ENCODE peak calls at places on chromosomes 7 and 10, in five cellular contexts. L is neuronal stem cell, V is IMR-90, H is H9, D is trophoblast cell. J is an unnamed sample.

GRCh38 chr10:11058965-11059364 is 41.3 kb downstream of the CELF2 start:
- DNase-seq in L (no peak), V (peak), H (no peak), D (no peak), J (peak)

GRCh38 chr10:89550509-89550908 is 15.1 kb upstream of the SLC16A12 start:
- DNase-seq in V (peak), L (no peak), D (no peak), H (no peak), J (no peak)

GRCh38 chr7:82655965-82656364 is 212.4 kb upstream of the CACNA2D1 start:
- DNase-seq in D (no peak), L (no peak), V (no peak), H (no peak), J (no peak)

GRCh38 chr10:29541826-29542225 is 92.9 kb downstream of the SVIL start:
- DNase-seq in D (no peak), V (no peak), H (no peak), L (no peak), J (no peak)

GRCh38 chr10:32239770-32240169 is 107.2 kb downstream of the EPC1 start:
- DNase-seq in V (peak), H (no peak), L (no peak), D (no peak), J (no peak)

GRCh38 chr10:103451871-103452713 is at the start of gene CALHM2:
- DNase-seq in D (peak), V (peak), L (peak), H (peak), J (peak)

GRCh38 chr10:114650831-114651230 is 7.2 kb downstream of the ABLIM1 start:
- DNase-seq in H (no peak), V (no peak), D (no peak), L (no peak), J (no peak)

GRCh38 chr10:104127411-104127810 is 5.4 kb downstream of the SFR1 start:
- DNase-seq in D (no peak), V (no peak), L (peak), H (peak), J (no peak)

GRCh38 chr7:113816639-113817038 is 102.2 kb downstream of the PPP1R3A start:
- DNase-seq in L (no peak), H (no peak), D (no peak), V (no peak), J (no peak)

GRCh38 chr7:12692035-12692434 is 4.6 kb downstream of the ARL4A start:
- DNase-seq in L (no peak), D (no peak), V (no peak), H (no peak), J (no peak)

GRCh38 chr7:46494026-46494425 is 573.0 kb upstream of the IGFBP3 start:
- DNase-seq in V (peak), H (no peak), D (peak), L (no peak), J (peak)

GRCh38 chr7:44396931-44397525 is 71.6 kb upstream of the CAMK2B start:
- DNase-seq in D (peak), V (peak), L (no peak), H (no peak), J (peak)

GRCh38 chr10:69968830-69969229 is 83.8 kb upstream of the MACROH2A2 start:
- DNase-seq in V (peak), L (no peak), D (no peak), H (no peak), J (no peak)

GRCh38 chr7:74334026-74334425 is 44.8 kb downstream of the CLIP2 start:
- DNase-seq in H (no peak), L (no peak), D (peak), V (peak), J (peak)

GRCh38 chr7:88761779-88762178 is 2.3 kb downstream of the ZNF804B start:
- DNase-seq in D (no peak), L (no peak), V (no peak), H (no peak), J (no peak)

GRCh38 chr10:131065673-131066331 is 245.7 kb downstream of the TCERG1L start:
- DNase-seq in L (no peak), V (no peak), H (peak), D (no peak), J (no peak)

GRCh38 chr10:85642421-85643170 is 724.0 kb downstream of the GRID1 start:
- DNase-seq in D (peak), L (no peak), V (no peak), H (no peak), J (peak)

GRCh38 chr10:100668001-100668400 is 77.4 kb upstream of the PAX2 start:
- DNase-seq in V (no peak), D (no peak), L (no peak), H (peak), J (no peak)

GRCh38 chr10:78964952-78965633 is 103.7 kb upstream of the ZMIZ1 start:
- DNase-seq in V (peak), D (peak), H (peak), L (peak), J (peak)
- H3K14ac ChIP-seq in V (peak), D (peak), H (no peak), L (peak), J (no peak)

DNA sequence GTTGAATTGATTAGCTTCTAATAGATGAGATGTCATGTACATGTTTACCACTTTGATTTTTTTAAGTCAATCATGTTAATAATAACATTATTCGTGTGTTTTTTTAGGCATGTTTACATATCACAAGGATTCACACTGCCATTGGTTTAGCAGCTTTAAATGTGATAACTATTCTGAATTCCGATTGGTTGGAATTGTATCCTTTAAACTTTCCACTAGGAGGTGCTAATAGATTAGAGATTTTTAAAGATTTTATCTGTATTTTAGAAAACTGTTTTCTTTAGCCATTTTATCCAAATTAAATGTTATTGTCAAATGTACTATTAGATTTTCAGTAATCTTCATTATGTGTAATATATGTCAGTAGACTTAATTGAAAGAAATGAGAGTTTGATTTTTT is 83.2 kb downstream of the HECTD2 start:
- DNase-seq in D (peak), H (no peak), V (peak), L (no peak), J (peak)
- H3K14ac ChIP-seq in D (no peak), H (no peak), V (no peak), L (no peak), J (no peak)

GRCh38 chr10:128278362-128278761 is 152.1 kb upstream of the MKI67 start:
- DNase-seq in L (no peak), H (no peak), V (no peak), D (no peak), J (no peak)
- H3K14ac ChIP-seq in L (no peak), H (no peak), V (no peak), D (no peak), J (no peak)

GRCh38 chr10:37246637-37247036 is 121.2 kb downstream of the ANKRD30A start:
- DNase-seq in H (no peak), L (no peak), V (no peak), D (no peak), J (no peak)
- H3K14ac ChIP-seq in H (no peak), L (no peak), V (no peak), D (no peak), J (no peak)

J was measured in mesenchymal stem cell.